ENCODE peak calls at places on chromosomes 16 and 17, in seven cellular contexts. D is pulmonary artery endothelial cell, Z is SK-N-SH, S is cortex of kidney, U is coronary artery, F is cardiac septum, B is NCI-H1436. H is an unnamed sample.

GRCh38 chr17:58513391-58513912 is 986 bp downstream of the MTMR4 start:
- DNase-seq in F (no peak), D (no peak), B (no peak), Z (peak; percentile 69), S (no peak), U (no peak), H (peak; percentile 59)

GRCh38 chr16:31842864-31843263 is 30.7 kb upstream of the ZNF267 start:
- DNase-seq in S (no peak), B (no peak), D (no peak), Z (no peak), F (no peak), U (no peak), H (no peak)

GRCh38 chr16:46765050-46765449 is 16.9 kb upstream of the MYLK3 start:
- DNase-seq in S (no peak), F (no peak), U (no peak), D (no peak), B (no peak), Z (no peak), H (no peak)

GRCh38 chr17:13822671-13823070 is 220.9 kb upstream of the HS3ST3A1 start:
- DNase-seq in S (no peak), U (no peak), B (no peak), D (no peak), Z (peak; percentile 12), F (no peak), H (no peak)

GRCh38 chr16:67150833-67151396 is at the start of gene B3GNT9:
- DNase-seq in F (peak; percentile 86), U (peak; percentile 85), Z (peak; percentile 92), D (no peak), B (peak; percentile 50), S (no peak), H (peak; percentile 91)

GRCh38 chr17:64225410-64225809 is 37.6 kb downstream of the TEX2 start:
- DNase-seq in D (no peak), U (no peak), S (no peak), F (no peak), Z (no peak), B (no peak), H (no peak)

GRCh38 chr17:2608350-2608913 is 15.0 kb downstream of the PAFAH1B1 start:
- DNase-seq in B (no peak), D (no peak), F (no peak), U (no peak), Z (no peak), S (no peak), H (no peak)

GRCh38 chr16:49564577-49565224 is 191.1 kb downstream of the C16orf78 start:
- DNase-seq in D (no peak), S (no peak), U (no peak), F (no peak), Z (no peak), B (no peak), H (no peak)

GRCh38 chr16:1614226-1615102 is 2.3 kb downstream of the CRAMP1 start:
- DNase-seq in B (no peak), S (no peak), U (no peak), F (no peak), D (no peak), Z (peak; percentile 83), H (no peak)

GRCh38 chr16:47779201-47780016 is 318.3 kb downstream of the PHKB start:
- DNase-seq in B (no peak), F (no peak), D (peak; percentile 7), U (no peak), S (no peak), Z (no peak), H (no peak)

GRCh38 chr16:25222959-25223358 is 6.2 kb downstream of the AQP8 start:
- DNase-seq in D (no peak), Z (no peak), F (no peak), B (no peak), U (no peak), S (no peak), H (no peak)

GRCh38 chr17:58693208-58693607 is 806 bp downstream of the RAD51C start:
- DNase-seq in D (no peak), Z (no peak), U (no peak), S (no peak), F (no peak), B (no peak), H (no peak)

GRCh38 chr16:4263504-4264436 is 9.1 kb downstream of the TFAP4 start:
- DNase-seq in U (no peak), Z (peak; percentile 99), S (no peak), B (no peak), D (no peak), F (no peak), H (peak; percentile 96)

GRCh38 chr17:1122681-1123396 is 56.9 kb downstream of the ABR start:
- DNase-seq in Z (peak; percentile 92), F (peak; percentile 94), D (peak; percentile 41), B (peak; percentile 63), S (no peak), U (no peak), H (peak; percentile 91)

GRCh38 chr17:1764274-1764673 is 2.4 kb downstream of the SERPINF1 start:
- DNase-seq in F (no peak), B (no peak), D (peak; percentile 41), Z (no peak), U (peak; percentile 86), S (no peak), H (peak; percentile 93)

GRCh38 chr17:78529251-78529650 is 47.9 kb downstream of the DNAH17 start:
- DNase-seq in F (no peak), D (no peak), Z (no peak), U (no peak), S (no peak), B (no peak), H (no peak)

GRCh38 chr17:77371888-77372443 is 231.2 kb downstream of the SEC14L1 start:
- DNase-seq in F (no peak), Z (no peak), B (no peak), S (no peak), U (no peak), D (no peak), H (no peak)

GRCh38 chr16:64469906-64470702 is 651.8 kb downstream of the CDH11 start:
- DNase-seq in Z (no peak), B (no peak), U (no peak), F (no peak), D (no peak), S (no peak), H (no peak)

GRCh38 chr17:34762078-34762477 is 182.7 kb downstream of the TMEM132E start:
- DNase-seq in U (no peak), F (peak; percentile 26), Z (no peak), S (no peak), B (no peak), D (no peak), H (peak; percentile 6)

GRCh38 chr17:47720754-47721533 is 12.1 kb upstream of the TBX21 start:
- DNase-seq in D (no peak), F (no peak), Z (peak; percentile 70), S (no peak), U (no peak), B (no peak), H (no peak)

GRCh38 chr17:43701318-43701743 is 39.6 kb upstream of the MEOX1 start:
- DNase-seq in B (no peak), D (no peak), Z (no peak), U (no peak), S (no peak), F (no peak), H (no peak)

GRCh38 chr17:40646791-40647548 is 648 bp downstream of the SMARCE1 start:
- DNase-seq in F (no peak), D (no peak), Z (no peak), B (no peak), U (no peak), S (no peak), H (no peak)

GRCh38 chr16:71784093-71784492 is 24.5 kb downstream of the AP1G1 start:
- DNase-seq in S (no peak), F (no peak), B (no peak), Z (no peak), U (no peak), D (no peak), H (no peak)

GRCh38 chr17:13346592-13346991 is 255.1 kb downstream of the HS3ST3A1 start:
- DNase-seq in U (no peak), D (no peak), F (no peak), S (no peak), B (no peak), Z (no peak), H (no peak)

GRCh38 chr16:6035161-6035560 is 937.6 kb upstream of the EEF2KMT start:
- DNase-seq in B (no peak), Z (no peak), U (no peak), F (no peak), D (no peak), S (no peak), H (no peak)